ENCODE peak calls at places on chromosomes 3 and 15, in five cellular contexts. One of them, this sample, is unnamed.

GRCh38 chr3:197750396-197750831 is 731 bp downstream of the FYTTD1 start:
- DNase-seq in central memory CD8-positive, alpha-beta T cell: peak; percentile 33
- DNase-seq in tibial artery: peak; percentile 79
- DNase-seq in GM12892: peak; percentile 52
- DNase-seq in fibroblast of pulmonary artery: peak; percentile 72
- DNase-seq in this sample: no peak

GRCh38 chr3:13537926-13538325 is 11.0 kb upstream of the FBLN2 start:
- DNase-seq in GM12892: no peak
- DNase-seq in fibroblast of pulmonary artery: peak; percentile 84
- DNase-seq in tibial artery: peak; percentile 73
- DNase-seq in central memory CD8-positive, alpha-beta T cell: no peak
- DNase-seq in this sample: no peak

GRCh38 chr15:99683000-99683670 is 50.1 kb downstream of the LYSMD4 start:
- DNase-seq in tibial artery: no peak
- DNase-seq in central memory CD8-positive, alpha-beta T cell: no peak
- DNase-seq in GM12892: no peak
- DNase-seq in fibroblast of pulmonary artery: peak; percentile 66
- DNase-seq in this sample: no peak

GRCh38 chr3:97658670-97659285 is 105.8 kb upstream of the ARL6 start:
- DNase-seq in central memory CD8-positive, alpha-beta T cell: no peak
- DNase-seq in tibial artery: no peak
- DNase-seq in fibroblast of pulmonary artery: peak; percentile 35
- DNase-seq in GM12892: no peak
- DNase-seq in this sample: no peak

GRCh38 chr15:92163641-92164040 is 230.0 kb upstream of the ST8SIA2 start:
- DNase-seq in tibial artery: no peak
- DNase-seq in central memory CD8-positive, alpha-beta T cell: no peak
- DNase-seq in GM12892: no peak
- DNase-seq in fibroblast of pulmonary artery: no peak
- DNase-seq in this sample: no peak

GRCh38 chr15:100726070-100726420 is 123.7 kb downstream of the ASB7 start:
- DNase-seq in GM12892: no peak
- DNase-seq in central memory CD8-positive, alpha-beta T cell: no peak
- DNase-seq in tibial artery: no peak
- DNase-seq in fibroblast of pulmonary artery: no peak
- DNase-seq in this sample: no peak

GRCh38 chr3:170038434-170039110 is 777 bp downstream of the GPR160 start:
- DNase-seq in central memory CD8-positive, alpha-beta T cell: no peak
- DNase-seq in tibial artery: no peak
- DNase-seq in GM12892: peak; percentile 29
- DNase-seq in fibroblast of pulmonary artery: no peak
- DNase-seq in this sample: peak; percentile 7

GRCh38 chr3:28224430-28224829 is 17.0 kb upstream of the CMC1 start:
- DNase-seq in GM12892: no peak
- DNase-seq in fibroblast of pulmonary artery: no peak
- DNase-seq in tibial artery: no peak
- DNase-seq in central memory CD8-positive, alpha-beta T cell: no peak
- DNase-seq in this sample: no peak

GRCh38 chr15:100242989-100243388 is 98.8 kb downstream of the ADAMTS17 start:
- DNase-seq in tibial artery: peak; percentile 16
- DNase-seq in GM12892: no peak
- DNase-seq in central memory CD8-positive, alpha-beta T cell: no peak
- DNase-seq in fibroblast of pulmonary artery: no peak
- DNase-seq in this sample: no peak

GRCh38 chr3:125057186-125057850 is 1.5 kb upstream of the HEG1 start:
- DNase-seq in fibroblast of pulmonary artery: peak; percentile 70
- DNase-seq in central memory CD8-positive, alpha-beta T cell: no peak
- DNase-seq in tibial artery: no peak
- DNase-seq in GM12892: no peak
- DNase-seq in this sample: no peak

GRCh38 chr3:157110761-157111238 is 49.1 kb downstream of the CCNL1 start:
- DNase-seq in tibial artery: no peak
- DNase-seq in GM12892: no peak
- DNase-seq in central memory CD8-positive, alpha-beta T cell: no peak
- DNase-seq in fibroblast of pulmonary artery: no peak
- DNase-seq in this sample: no peak

GRCh38 chr3:39292961-39293360 is 13.1 kb upstream of the CX3CR1 start:
- DNase-seq in fibroblast of pulmonary artery: no peak
- DNase-seq in tibial artery: no peak
- DNase-seq in GM12892: no peak
- DNase-seq in central memory CD8-positive, alpha-beta T cell: no peak
- DNase-seq in this sample: no peak

GRCh38 chr15:96087180-96087886 is 243.2 kb upstream of the NR2F2 start:
- DNase-seq in central memory CD8-positive, alpha-beta T cell: no peak
- DNase-seq in tibial artery: no peak
- DNase-seq in fibroblast of pulmonary artery: no peak
- DNase-seq in GM12892: no peak
- DNase-seq in this sample: no peak

GRCh38 chr15:90762109-90762508 is 45.0 kb downstream of the BLM start:
- DNase-seq in tibial artery: peak; percentile 87
- DNase-seq in GM12892: no peak
- DNase-seq in fibroblast of pulmonary artery: peak; percentile 44
- DNase-seq in central memory CD8-positive, alpha-beta T cell: no peak
- DNase-seq in this sample: no peak

GRCh38 chr3:48215466-48215865 is 7.8 kb upstream of the CAMP start:
- DNase-seq in GM12892: no peak
- DNase-seq in tibial artery: peak; percentile 77
- DNase-seq in fibroblast of pulmonary artery: peak; percentile 69
- DNase-seq in central memory CD8-positive, alpha-beta T cell: no peak
- DNase-seq in this sample: no peak

GRCh38 chr3:171018151-171018935 is 8.2 kb downstream of the SLC2A2 start:
- DNase-seq in tibial artery: no peak
- DNase-seq in central memory CD8-positive, alpha-beta T cell: no peak
- DNase-seq in fibroblast of pulmonary artery: no peak
- DNase-seq in GM12892: no peak
- DNase-seq in this sample: no peak

GRCh38 chr3:132723024-132723462 is 834 bp upstream of the NPHP3 start:
- DNase-seq in GM12892: no peak
- DNase-seq in fibroblast of pulmonary artery: no peak
- DNase-seq in central memory CD8-positive, alpha-beta T cell: no peak
- DNase-seq in tibial artery: no peak
- DNase-seq in this sample: no peak

GRCh38 chr15:90560229-90560771 is 30.6 kb downstream of the CRTC3 start:
- DNase-seq in central memory CD8-positive, alpha-beta T cell: no peak
- DNase-seq in fibroblast of pulmonary artery: peak; percentile 99
- DNase-seq in GM12892: no peak
- DNase-seq in tibial artery: peak; percentile 82
- DNase-seq in this sample: no peak

GRCh38 chr3:180934638-180935037 is 22.2 kb downstream of the FXR1 start:
- DNase-seq in central memory CD8-positive, alpha-beta T cell: no peak
- DNase-seq in tibial artery: no peak
- DNase-seq in GM12892: no peak
- DNase-seq in fibroblast of pulmonary artery: no peak
- DNase-seq in this sample: no peak

GRCh38 chr3:149771652-149772271 is 19.5 kb upstream of the COMMD2 start:
- DNase-seq in central memory CD8-positive, alpha-beta T cell: no peak
- DNase-seq in tibial artery: no peak
- DNase-seq in fibroblast of pulmonary artery: peak; percentile 54
- DNase-seq in GM12892: no peak
- DNase-seq in this sample: peak; percentile 20

GRCh38 chr3:98733055-98733777 is 29.9 kb upstream of the ST3GAL6 start:
- DNase-seq in tibial artery: peak; percentile 64
- DNase-seq in central memory CD8-positive, alpha-beta T cell: no peak
- DNase-seq in GM12892: peak; percentile 37
- DNase-seq in fibroblast of pulmonary artery: peak; percentile 39
- DNase-seq in this sample: no peak

GRCh38 chr15:31598620-31599019 is 272.0 kb downstream of the KLF13 start:
- DNase-seq in central memory CD8-positive, alpha-beta T cell: no peak
- DNase-seq in GM12892: no peak
- DNase-seq in fibroblast of pulmonary artery: no peak
- DNase-seq in tibial artery: no peak
- DNase-seq in this sample: no peak

GRCh38 chr3:186589115-186589514 is 18.6 kb downstream of the DNAJB11 start:
- DNase-seq in fibroblast of pulmonary artery: peak; percentile 50
- DNase-seq in tibial artery: no peak
- DNase-seq in central memory CD8-positive, alpha-beta T cell: no peak
- DNase-seq in GM12892: no peak
- DNase-seq in this sample: no peak

GRCh38 chr3:168053115-168053514 is 42.6 kb downstream of the GOLIM4 start:
- DNase-seq in tibial artery: no peak
- DNase-seq in fibroblast of pulmonary artery: peak; percentile 16
- DNase-seq in GM12892: no peak
- DNase-seq in central memory CD8-positive, alpha-beta T cell: no peak
- DNase-seq in this sample: no peak

GRCh38 chr3:69385723-69386483 is at the start of gene FRMD4B:
- DNase-seq in GM12892: no peak
- DNase-seq in fibroblast of pulmonary artery: peak; percentile 19
- DNase-seq in tibial artery: peak; percentile 87
- DNase-seq in central memory CD8-positive, alpha-beta T cell: peak; percentile 12
- DNase-seq in this sample: no peak

GRCh38 chr3:71063768-71064287 is 519.7 kb downstream of the FOXP1 start:
- DNase-seq in GM12892: no peak
- DNase-seq in fibroblast of pulmonary artery: peak; percentile 57
- DNase-seq in tibial artery: peak; percentile 72
- DNase-seq in central memory CD8-positive, alpha-beta T cell: no peak
- DNase-seq in this sample: no peak

GRCh38 chr3:105997800-105998526 is 129.2 kb upstream of the CBLB start:
- DNase-seq in fibroblast of pulmonary artery: peak; percentile 97
- DNase-seq in GM12892: no peak
- DNase-seq in tibial artery: peak; percentile 65
- DNase-seq in central memory CD8-positive, alpha-beta T cell: no peak
- DNase-seq in this sample: no peak

GRCh38 chr3:99783009-99783573 is 34.6 kb upstream of the CMSS1 start:
- DNase-seq in GM12892: no peak
- DNase-seq in tibial artery: no peak
- DNase-seq in central memory CD8-positive, alpha-beta T cell: no peak
- DNase-seq in fibroblast of pulmonary artery: peak; percentile 73
- DNase-seq in this sample: no peak

GRCh38 chr3:72977463-72977862 is 19.1 kb upstream of the PPP4R2 start:
- DNase-seq in tibial artery: no peak
- DNase-seq in GM12892: no peak
- DNase-seq in central memory CD8-positive, alpha-beta T cell: no peak
- DNase-seq in fibroblast of pulmonary artery: no peak
- DNase-seq in this sample: no peak

GRCh38 chr3:160225181-160226025 is at the start of gene C3orf80:
- DNase-seq in GM12892: peak; percentile 42
- DNase-seq in central memory CD8-positive, alpha-beta T cell: peak; percentile 16
- DNase-seq in fibroblast of pulmonary artery: peak; percentile 36
- DNase-seq in tibial artery: peak; percentile 68
- DNase-seq in this sample: peak; percentile 72

GRCh38 chr15:89958107-89958805 is 42.9 kb upstream of the ZNF710 start:
- DNase-seq in GM12892: no peak
- DNase-seq in tibial artery: no peak
- DNase-seq in central memory CD8-positive, alpha-beta T cell: no peak
- DNase-seq in fibroblast of pulmonary artery: no peak
- DNase-seq in this sample: no peak

GRCh38 chr3:113532698-113533533 is 561 bp downstream of the SIDT1 start:
- DNase-seq in tibial artery: no peak
- DNase-seq in fibroblast of pulmonary artery: no peak
- DNase-seq in central memory CD8-positive, alpha-beta T cell: no peak
- DNase-seq in GM12892: no peak
- DNase-seq in this sample: no peak

GRCh38 chr3:32438596-32439344 is 47.1 kb downstream of the CMTM7 start:
- DNase-seq in central memory CD8-positive, alpha-beta T cell: no peak
- DNase-seq in tibial artery: no peak
- DNase-seq in fibroblast of pulmonary artery: peak; percentile 53
- DNase-seq in GM12892: no peak
- DNase-seq in this sample: peak; percentile 65

GRCh38 chr3:129424185-129424841 is 4.1 kb downstream of the EFCAB12 start:
- DNase-seq in fibroblast of pulmonary artery: peak; percentile 73
- DNase-seq in tibial artery: peak; percentile 12
- DNase-seq in GM12892: no peak
- DNase-seq in central memory CD8-positive, alpha-beta T cell: no peak
- DNase-seq in this sample: no peak

GRCh38 chr3:105222568-105223093 is 144.1 kb upstream of the ALCAM start:
- DNase-seq in tibial artery: no peak
- DNase-seq in central memory CD8-positive, alpha-beta T cell: no peak
- DNase-seq in GM12892: no peak
- DNase-seq in fibroblast of pulmonary artery: no peak
- DNase-seq in this sample: no peak